ENCODE peak calls at places on chromosomes 2 and 18, in four cellular contexts. One of them, this sample, is unnamed. For H3F3A, the result is how much of the 10 kb centered on the place peaks cover.

GRCh38 chr18:4130734-4131719 is 324.1 kb downstream of the DLGAP1 start:
- DNase-seq in GM23338: peak
- DNase-seq in neural progenitor cell: no peak
- DNase-seq in SK-N-SH: no peak
- DNase-seq in this sample: peak

GRCh38 chr2:150319632-150320555 is 167.6 kb downstream of the RND3 start:
- DNase-seq in GM23338: no peak
- DNase-seq in neural progenitor cell: no peak
- DNase-seq in SK-N-SH: no peak
- DNase-seq in this sample: no peak

GRCh38 chr18:54280206-54280550 is 10.9 kb downstream of the POLI start:
- DNase-seq in GM23338: peak
- DNase-seq in neural progenitor cell: peak
- DNase-seq in SK-N-SH: no peak
- DNase-seq in this sample: no peak

GRCh38 chr2:200438251-200438650 is 71.6 kb downstream of the KCTD18 start:
- DNase-seq in GM23338: no peak
- DNase-seq in neural progenitor cell: no peak
- DNase-seq in SK-N-SH: no peak
- DNase-seq in this sample: no peak

GRCh38 chr2:173898178-173898668 is 67.0 kb downstream of the SP3 start:
- DNase-seq in GM23338: no peak
- DNase-seq in neural progenitor cell: no peak
- DNase-seq in SK-N-SH: no peak
- DNase-seq in this sample: no peak

GRCh38 chr2:160293401-160293911 is 93.4 kb upstream of the ITGB6 start:
- DNase-seq in GM23338: no peak
- DNase-seq in neural progenitor cell: no peak
- DNase-seq in SK-N-SH: peak
- DNase-seq in this sample: peak

GRCh38 chr2:172329404-172330059 is 97.9 kb upstream of the ITGA6 start:
- DNase-seq in GM23338: no peak
- DNase-seq in neural progenitor cell: no peak
- DNase-seq in SK-N-SH: no peak
- DNase-seq in this sample: no peak

GRCh38 chr2:28717339-28717758 is 34.3 kb upstream of the PPP1CB start:
- DNase-seq in GM23338: peak
- DNase-seq in neural progenitor cell: no peak
- DNase-seq in SK-N-SH: no peak
- DNase-seq in this sample: peak

GRCh38 chr2:174016447-174016846 is 51.3 kb upstream of the SP3 start:
- DNase-seq in GM23338: no peak
- DNase-seq in neural progenitor cell: no peak
- DNase-seq in SK-N-SH: no peak
- DNase-seq in this sample: no peak

GRCh38 chr2:134379293-134379692 is 125.4 kb downstream of the MGAT5 start:
- DNase-seq in GM23338: no peak
- DNase-seq in neural progenitor cell: no peak
- DNase-seq in SK-N-SH: no peak
- DNase-seq in this sample: peak

GRCh38 chr18:21054252-21054821 is 57.3 kb downstream of the ROCK1 start:
- DNase-seq in GM23338: no peak
- DNase-seq in neural progenitor cell: no peak
- DNase-seq in SK-N-SH: no peak
- DNase-seq in this sample: no peak

GRCh38 chr2:191245046-191245868 is at the start of gene MYO1B:
- DNase-seq in GM23338: peak
- DNase-seq in neural progenitor cell: peak
- DNase-seq in SK-N-SH: peak
- DNase-seq in this sample: peak

GRCh38 chr2:195756218-195756941 is 99.4 kb downstream of the SLC39A10 start:
- DNase-seq in GM23338: no peak
- DNase-seq in neural progenitor cell: no peak
- DNase-seq in SK-N-SH: no peak
- DNase-seq in this sample: peak

GRCh38 chr2:155215037-155215707 is 516.7 kb downstream of the KCNJ3 start:
- DNase-seq in GM23338: no peak
- DNase-seq in neural progenitor cell: no peak
- DNase-seq in SK-N-SH: no peak
- DNase-seq in this sample: no peak

GRCh38 chr18:23438608-23439366 is 14.3 kb upstream of the RIOK3 start:
- DNase-seq in GM23338: no peak
- DNase-seq in neural progenitor cell: no peak
- DNase-seq in SK-N-SH: peak
- DNase-seq in this sample: no peak

GRCh38 chr2:102258386-102259074 is 52.8 kb upstream of the IL1RL1 start:
- DNase-seq in GM23338: no peak
- DNase-seq in neural progenitor cell: no peak
- DNase-seq in SK-N-SH: no peak
- DNase-seq in this sample: peak

GRCh38 chr2:225354281-225354774 is 45.2 kb upstream of the NYAP2 start:
- DNase-seq in GM23338: no peak
- DNase-seq in neural progenitor cell: peak
- DNase-seq in SK-N-SH: peak
- DNase-seq in this sample: peak

GRCh38 chr18:22446325-22446724 is 28.6 kb upstream of the CTAGE1 start:
- DNase-seq in GM23338: no peak
- DNase-seq in neural progenitor cell: no peak
- DNase-seq in SK-N-SH: no peak
- DNase-seq in this sample: no peak

GRCh38 chr2:46831869-46832265 is 83.7 kb downstream of the MCFD2 start:
- DNase-seq in GM23338: no peak
- DNase-seq in neural progenitor cell: no peak
- DNase-seq in SK-N-SH: no peak
- DNase-seq in this sample: peak

GRCh38 chr2:175011505-175011904 is 6.3 kb upstream of the CHN1 start:
- DNase-seq in GM23338: no peak
- DNase-seq in neural progenitor cell: no peak
- DNase-seq in SK-N-SH: no peak
- DNase-seq in this sample: no peak

GRCh38 chr2:159118859-159119510 is 150.5 kb downstream of the TANC1 start:
- DNase-seq in GM23338: no peak
- DNase-seq in neural progenitor cell: no peak
- DNase-seq in SK-N-SH: no peak
- DNase-seq in this sample: no peak

GRCh38 chr2:148351439-148352143 is 293.0 kb upstream of the EPC2 start:
- DNase-seq in GM23338: no peak
- DNase-seq in neural progenitor cell: no peak
- DNase-seq in SK-N-SH: no peak
- DNase-seq in this sample: peak

GRCh38 chr18:73245345-73245744 is 377.6 kb upstream of the NETO1 start:
- DNase-seq in GM23338: peak
- DNase-seq in neural progenitor cell: peak
- DNase-seq in SK-N-SH: no peak
- DNase-seq in this sample: no peak

GRCh38 chr2:205700331-205701132 is 18.2 kb downstream of the NRP2 start:
- DNase-seq in GM23338: no peak
- DNase-seq in neural progenitor cell: peak
- DNase-seq in SK-N-SH: no peak
- DNase-seq in this sample: peak

GRCh38 chr2:58289029-58289428 is 47.9 kb upstream of the FANCL start:
- DNase-seq in GM23338: no peak
- DNase-seq in neural progenitor cell: no peak
- DNase-seq in SK-N-SH: no peak
- DNase-seq in this sample: peak

GRCh38 chr2:236250286-236250685 is 13.9 kb downstream of the ASB18 start:
- DNase-seq in GM23338: no peak
- DNase-seq in neural progenitor cell: no peak
- DNase-seq in SK-N-SH: no peak
- DNase-seq in this sample: no peak

GRCh38 chr2:236250909-236251579 is 13.2 kb downstream of the ASB18 start:
- DNase-seq in GM23338: no peak
- DNase-seq in neural progenitor cell: no peak
- DNase-seq in SK-N-SH: no peak
- DNase-seq in this sample: no peak

GRCh38 chr2:236252521-236252920 is 11.7 kb downstream of the ASB18 start:
- DNase-seq in GM23338: no peak
- DNase-seq in neural progenitor cell: no peak
- DNase-seq in SK-N-SH: no peak
- DNase-seq in this sample: no peak

GRCh38 chr2:236246711-236247246 is 17.4 kb downstream of the ASB18 start:
- DNase-seq in GM23338: no peak
- DNase-seq in neural progenitor cell: no peak
- DNase-seq in SK-N-SH: no peak
- DNase-seq in this sample: no peak

GRCh38 chr2:236249066-236249465 is 15.1 kb downstream of the ASB18 start:
- DNase-seq in GM23338: no peak
- DNase-seq in neural progenitor cell: no peak
- DNase-seq in SK-N-SH: no peak
- DNase-seq in this sample: no peak
- H3F3A ChIP-seq in GM23338: under half
- H3F3A ChIP-seq in neural progenitor cell: under half
- H3F3A ChIP-seq in SK-N-SH: under half
- H3F3A ChIP-seq in this sample: under half

GRCh38 chr18:49186242-49186641 is 235.5 kb upstream of the SMAD7 start:
- DNase-seq in GM23338: no peak
- DNase-seq in neural progenitor cell: no peak
- DNase-seq in SK-N-SH: no peak
- DNase-seq in this sample: no peak
- TF ChIP-seq EZH2phosphoT487 in GM23338: no peak
- TF ChIP-seq EZH2phosphoT487 in neural progenitor cell: no peak
- TF ChIP-seq EZH2phosphoT487 in SK-N-SH: no peak
- TF ChIP-seq EZH2phosphoT487 in this sample: no peak

GRCh38 chr18:8987250-8987649 is 115.2 kb upstream of the NDUFV2 start:
- DNase-seq in GM23338: no peak
- DNase-seq in neural progenitor cell: no peak
- DNase-seq in SK-N-SH: no peak
- DNase-seq in this sample: peak
- H3K27ac ChIP-seq in GM23338: no peak
- H3K27ac ChIP-seq in neural progenitor cell: no peak
- H3K27ac ChIP-seq in SK-N-SH: no peak
- H3K27ac ChIP-seq in this sample: peak

GRCh38 chr2:31528823-31529222 is 51.9 kb downstream of the SRD5A2 start:
- DNase-seq in GM23338: no peak
- DNase-seq in neural progenitor cell: no peak
- DNase-seq in SK-N-SH: no peak
- DNase-seq in this sample: no peak

GRCh38 chr2:31529256-31529655 is 51.5 kb downstream of the SRD5A2 start:
- DNase-seq in GM23338: no peak
- DNase-seq in neural progenitor cell: no peak
- DNase-seq in SK-N-SH: no peak
- DNase-seq in this sample: no peak

GRCh38 chr2:31533036-31533435 is 47.7 kb downstream of the SRD5A2 start:
- DNase-seq in GM23338: no peak
- DNase-seq in neural progenitor cell: no peak
- DNase-seq in SK-N-SH: no peak
- DNase-seq in this sample: no peak

GRCh38 chr2:31534636-31535035 is 46.1 kb downstream of the SRD5A2 start:
- DNase-seq in GM23338: no peak
- DNase-seq in neural progenitor cell: no peak
- DNase-seq in SK-N-SH: no peak
- DNase-seq in this sample: no peak

GRCh38 chr2:31531101-31531500 is 49.6 kb downstream of the SRD5A2 start:
- DNase-seq in GM23338: no peak
- DNase-seq in neural progenitor cell: no peak
- DNase-seq in SK-N-SH: no peak
- DNase-seq in this sample: no peak
- H3F3A ChIP-seq in GM23338: under half
- H3F3A ChIP-seq in neural progenitor cell: under half
- H3F3A ChIP-seq in SK-N-SH: under half
- H3F3A ChIP-seq in this sample: under half

DNA sequence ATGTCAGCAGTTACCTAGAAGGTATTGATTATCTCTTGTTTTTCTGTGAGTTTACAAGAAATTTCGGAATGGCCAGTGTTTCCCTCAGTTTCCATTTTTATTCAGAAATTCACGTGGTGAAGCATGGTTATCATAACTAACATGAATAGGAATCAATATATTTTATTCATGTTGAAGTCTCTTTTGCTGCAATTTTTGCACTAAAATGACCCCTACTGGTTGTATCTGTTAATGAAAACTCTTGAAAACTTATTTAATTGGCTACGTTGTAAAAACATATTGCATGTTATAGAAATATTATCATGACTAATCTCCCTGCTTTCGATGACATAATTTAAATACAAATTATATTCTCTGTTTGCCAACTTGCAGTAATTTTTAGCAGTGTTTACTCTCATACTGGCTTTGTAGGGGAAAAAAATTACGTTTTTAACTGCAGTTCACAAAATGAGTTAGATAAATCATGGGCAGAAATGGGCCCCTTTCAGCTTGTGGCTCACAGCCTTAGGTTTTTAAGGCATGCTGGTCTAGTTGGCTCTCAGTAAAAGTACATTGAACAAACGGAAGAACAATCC is 3.5 kb downstream of the CRIM1 start:
- DNase-seq in GM23338: no peak
- DNase-seq in neural progenitor cell: no peak
- DNase-seq in SK-N-SH: peak
- DNase-seq in this sample: peak
- TF ChIP-seq EZH2phosphoT487 in GM23338: no peak
- TF ChIP-seq EZH2phosphoT487 in neural progenitor cell: no peak
- TF ChIP-seq EZH2phosphoT487 in SK-N-SH: no peak
- TF ChIP-seq EZH2phosphoT487 in this sample: no peak

GRCh38 chr2:121255363-121255762 is 29.6 kb downstream of the TFCP2L1 start:
- DNase-seq in GM23338: no peak
- DNase-seq in neural progenitor cell: no peak
- DNase-seq in SK-N-SH: no peak
- DNase-seq in this sample: no peak
- H3K27ac ChIP-seq in GM23338: no peak
- H3K27ac ChIP-seq in neural progenitor cell: no peak
- H3K27ac ChIP-seq in SK-N-SH: no peak
- H3K27ac ChIP-seq in this sample: no peak

GRCh38 chr2:30310411-30310810 is 79.1 kb downstream of the LBH start:
- DNase-seq in GM23338: no peak
- DNase-seq in neural progenitor cell: no peak
- DNase-seq in SK-N-SH: no peak
- DNase-seq in this sample: no peak
- H3F3A ChIP-seq in GM23338: under half
- H3F3A ChIP-seq in neural progenitor cell: under half
- H3F3A ChIP-seq in SK-N-SH: under half
- H3F3A ChIP-seq in this sample: under half

DNA sequence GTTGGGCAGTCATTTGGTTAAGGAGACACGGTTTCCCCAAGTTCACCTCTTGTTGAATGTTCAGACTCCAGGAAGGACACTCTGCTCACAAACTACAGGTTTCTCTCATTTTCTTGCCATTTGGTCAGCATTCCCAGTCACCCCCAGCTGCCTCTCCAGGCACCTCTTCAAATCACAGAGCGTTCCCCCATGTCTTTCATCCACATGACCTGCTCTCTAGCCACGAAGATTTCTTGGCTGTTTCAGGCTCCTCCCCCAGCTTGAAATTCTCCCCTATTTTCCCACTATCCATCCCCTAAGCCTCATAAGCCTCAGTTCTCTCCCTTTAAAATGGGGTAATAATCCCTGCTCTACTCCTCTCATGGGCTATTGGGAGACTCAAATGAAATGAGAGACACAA is 89.1 kb upstream of the RTN4 start:
- DNase-seq in GM23338: no peak
- DNase-seq in neural progenitor cell: no peak
- DNase-seq in SK-N-SH: no peak
- DNase-seq in this sample: no peak
- TF ChIP-seq EZH2phosphoT487 in GM23338: no peak
- TF ChIP-seq EZH2phosphoT487 in neural progenitor cell: no peak
- TF ChIP-seq EZH2phosphoT487 in SK-N-SH: no peak
- TF ChIP-seq EZH2phosphoT487 in this sample: no peak